ENCODE peak calls at places on chromosomes 4 and X, in seven cellular contexts. P is esophagus muscularis mucosa, G is sigmoid colon, F is stomach, M is upper lobe of left lung, A is SK-N-SH, C is K562. O is an unnamed sample.

GRCh38 chr4:140163029-140163810 is 9.2 kb upstream of the MAML3 start:
- DNase-seq in P (no peak), G (no peak), F (no peak), M (no peak), A (no peak), C (no peak), O (no peak)

GRCh38 chr4:153651041-153651960 is 32.8 kb upstream of the TLR2 start:
- DNase-seq in P (no peak), G (peak), F (no peak), M (no peak), A (no peak), C (no peak), O (peak)

GRCh38 chrX:77962068-77962902 is 7.2 kb downstream of the PGAM4 start:
- DNase-seq in P (no peak), G (no peak), F (no peak), M (no peak), A (no peak), C (no peak), O (no peak)

GRCh38 chr4:176981074-176981473 is 188.4 kb upstream of the VEGFC start:
- DNase-seq in P (no peak), G (no peak), F (no peak), M (no peak), A (no peak), C (no peak), O (no peak)

GRCh38 chrX:119410027-119410819 is 11.1 kb downstream of the SLC25A43 start:
- DNase-seq in P (no peak), G (peak), F (peak), M (no peak), A (no peak), C (peak), O (peak)

GRCh38 chr4:10085828-10086505 is 30.6 kb downstream of the WDR1 start:
- DNase-seq in P (no peak), G (peak), F (no peak), M (no peak), A (peak), C (no peak), O (peak)

GRCh38 chrX:153922932-153923857 is 2.9 kb downstream of the ARHGAP4 start:
- DNase-seq in P (no peak), G (peak), F (peak), M (no peak), A (peak), C (no peak), O (peak)

GRCh38 chrX:149114001-149114400 is 391.1 kb downstream of the IDS start:
- DNase-seq in P (no peak), G (no peak), F (no peak), M (peak), A (no peak), C (no peak), O (no peak)

GRCh38 chrX:106726485-106727437 is at the start of gene RNF128:
- DNase-seq in P (no peak), G (no peak), F (peak), M (peak), A (peak), C (no peak), O (peak)

GRCh38 chrX:16033336-16033735 is 90.0 kb upstream of the GRPR start:
- DNase-seq in P (no peak), G (no peak), F (no peak), M (no peak), A (no peak), C (no peak), O (no peak)

GRCh38 chrX:11414091-11414490 is 120.9 kb downstream of the AMELX start:
- DNase-seq in P (no peak), G (no peak), F (no peak), M (no peak), A (no peak), C (no peak), O (no peak)

GRCh38 chr4:61200195-61200990 is at the start of gene ADGRL3:
- DNase-seq in P (no peak), G (peak), F (no peak), M (peak), A (peak), C (no peak), O (no peak)

GRCh38 chr4:89838005-89838404 is 1.0 kb upstream of the SNCA start:
- DNase-seq in P (no peak), G (no peak), F (no peak), M (no peak), A (peak), C (peak), O (no peak)

GRCh38 chrX:154526901-154527675 is 11.1 kb upstream of the FAM3A start:
- DNase-seq in P (no peak), G (peak), F (peak), M (no peak), A (peak), C (peak), O (peak)

GRCh38 chr4:6470502-6471302 is 1.7 kb downstream of the PPP2R2C start:
- DNase-seq in P (no peak), G (peak), F (peak), M (peak), A (peak), C (peak), O (no peak)

GRCh38 chrX:46837543-46838481 is 969 bp downstream of the RP2 start:
- DNase-seq in P (no peak), G (no peak), F (no peak), M (no peak), A (peak), C (no peak), O (no peak)

GRCh38 chr4:103060453-103061148 is 16.0 kb downstream of the SLC9B2 start:
- DNase-seq in P (no peak), G (no peak), F (no peak), M (no peak), A (no peak), C (no peak), O (no peak)

GRCh38 chr4:15655223-15656037 is at the start of gene FBXL5:
- DNase-seq in P (peak), G (peak), F (peak), M (peak), A (peak), C (peak), O (peak)

GRCh38 chrX:11770320-11770719 is 12.3 kb downstream of the MSL3 start:
- DNase-seq in P (no peak), G (no peak), F (peak), M (no peak), A (peak), C (peak), O (peak)

GRCh38 chrX:43973249-43973672 is at the start of gene NDP:
- DNase-seq in P (no peak), G (no peak), F (no peak), M (peak), A (peak), C (no peak), O (no peak)

GRCh38 chr4:7381221-7381889 is 53.4 kb downstream of the PSAPL1 start:
- DNase-seq in P (no peak), G (peak), F (peak), M (no peak), A (no peak), C (no peak), O (no peak)

GRCh38 chr4:4575284-4576211 is 33.7 kb upstream of the STX18 start:
- DNase-seq in P (no peak), G (peak), F (peak), M (peak), A (peak), C (peak), O (peak)

GRCh38 chr4:120718979-120719566 is 203.5 kb downstream of the PRDM5 start:
- DNase-seq in P (no peak), G (no peak), F (no peak), M (no peak), A (peak), C (peak), O (peak)

GRCh38 chr4:86592553-86593249 is 1.4 kb upstream of the PTPN13 start:
- DNase-seq in P (no peak), G (no peak), F (no peak), M (no peak), A (no peak), C (no peak), O (no peak)

GRCh38 chrX:49230500-49231232 is 2.5 kb downstream of the CACNA1F start:
- DNase-seq in P (no peak), G (peak), F (peak), M (peak), A (no peak), C (peak), O (peak)

GRCh38 chr4:120658772-120659171 is 263.8 kb downstream of the PRDM5 start:
- DNase-seq in P (no peak), G (no peak), F (no peak), M (no peak), A (no peak), C (no peak), O (no peak)

GRCh38 chr4:781493-782216 is 44.3 kb downstream of the CPLX1 start:
- DNase-seq in P (peak), G (peak), F (peak), M (peak), A (peak), C (peak), O (peak)
- TF ChIP-seq EP300 in P (no peak), G (no peak), F (no peak), M (no peak), A (no peak), C (no peak), O (no peak)

GRCh38 chr4:906311-907102 is 25.6 kb downstream of the GAK start:
- DNase-seq in P (no peak), G (no peak), F (no peak), M (no peak), A (no peak), C (no peak), O (no peak)

GRCh38 chr4:909821-910220 is 22.3 kb downstream of the GAK start:
- DNase-seq in P (no peak), G (no peak), F (no peak), M (peak), A (no peak), C (no peak), O (no peak)

GRCh38 chr4:907103-907400 is 25.1 kb downstream of the GAK start:
- DNase-seq in P (no peak), G (no peak), F (no peak), M (no peak), A (no peak), C (no peak), O (no peak)

GRCh38 chr4:909131-909571 is 23.0 kb downstream of the GAK start:
- DNase-seq in P (no peak), G (no peak), F (no peak), M (peak), A (no peak), C (no peak), O (no peak)

DNA sequence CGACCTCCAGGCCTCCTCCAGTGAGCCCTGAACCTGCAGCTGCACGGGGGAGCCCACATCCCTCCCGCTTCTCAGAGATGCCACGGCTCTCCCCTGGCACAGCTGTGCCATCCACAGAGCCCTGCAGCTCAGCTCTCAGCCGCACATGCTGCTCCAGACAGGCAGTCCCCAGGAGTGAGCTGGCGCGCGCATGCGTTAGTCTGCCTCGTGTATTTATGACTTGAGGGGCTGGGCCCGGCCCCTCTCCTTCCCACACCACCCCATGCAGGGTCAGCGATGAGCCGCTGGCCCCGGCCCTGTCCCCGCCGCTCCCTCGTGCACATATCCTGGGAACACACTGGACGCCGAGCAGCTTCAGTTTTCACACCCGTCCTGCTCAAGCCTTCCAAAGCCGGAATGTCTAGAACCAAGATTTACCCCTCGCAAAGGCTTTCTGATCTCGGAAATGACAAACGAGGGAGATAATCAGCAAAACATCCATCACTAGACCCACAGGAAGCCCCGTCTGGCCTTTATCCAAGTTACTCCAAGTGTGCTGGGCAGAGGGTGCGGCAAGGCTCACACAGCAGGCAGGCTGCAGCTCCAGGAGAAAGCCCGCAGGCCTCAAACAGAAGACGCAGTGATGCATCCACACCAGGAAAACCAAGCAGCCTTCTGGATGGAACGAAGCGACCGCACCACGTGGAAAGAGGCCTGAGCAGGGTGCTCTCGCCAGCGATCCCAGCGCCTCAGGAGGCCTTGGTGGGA is 24.3 kb downstream of the GAK start:
- DNase-seq in P (no peak), G (no peak), F (no peak), M (peak), A (no peak), C (no peak), O (no peak)
- TF ChIP-seq POLR2AphosphoS5 in P (no peak), G (no peak), F (no peak), M (peak), A (no peak), C (no peak), O (no peak)

GRCh38 chr4:101780284-101780683 is 10.2 kb upstream of the BANK1 start:
- DNase-seq in P (no peak), G (no peak), F (no peak), M (no peak), A (no peak), C (no peak), O (no peak)

GRCh38 chr4:101777431-101777830 is 13.1 kb upstream of the BANK1 start:
- DNase-seq in P (no peak), G (no peak), F (no peak), M (no peak), A (no peak), C (no peak), O (no peak)

GRCh38 chr4:101774807-101775206 is 15.7 kb upstream of the BANK1 start:
- DNase-seq in P (no peak), G (no peak), F (no peak), M (no peak), A (no peak), C (no peak), O (no peak)
- H3K27ac ChIP-seq in P (no peak), G (no peak), F (no peak), M (no peak), A (no peak), C (no peak), O (no peak)

GRCh38 chrX:1592863-1593201 is 1.4 kb downstream of the AKAP17A start:
- DNase-seq in P (no peak), G (no peak), F (peak), M (no peak), A (peak), C (peak), O (no peak)

GRCh38 chrX:1592128-1592862 is 891 bp downstream of the AKAP17A start:
- DNase-seq in P (no peak), G (no peak), F (peak), M (no peak), A (peak), C (peak), O (peak)

GRCh38 chrX:1589356-1590130 is 1.9 kb upstream of the AKAP17A start:
- DNase-seq in P (peak), G (no peak), F (no peak), M (no peak), A (no peak), C (no peak), O (no peak)

GRCh38 chrX:1591863-1592127 is 391 bp downstream of the AKAP17A start:
- DNase-seq in P (no peak), G (no peak), F (no peak), M (no peak), A (no peak), C (no peak), O (no peak)

DNA sequence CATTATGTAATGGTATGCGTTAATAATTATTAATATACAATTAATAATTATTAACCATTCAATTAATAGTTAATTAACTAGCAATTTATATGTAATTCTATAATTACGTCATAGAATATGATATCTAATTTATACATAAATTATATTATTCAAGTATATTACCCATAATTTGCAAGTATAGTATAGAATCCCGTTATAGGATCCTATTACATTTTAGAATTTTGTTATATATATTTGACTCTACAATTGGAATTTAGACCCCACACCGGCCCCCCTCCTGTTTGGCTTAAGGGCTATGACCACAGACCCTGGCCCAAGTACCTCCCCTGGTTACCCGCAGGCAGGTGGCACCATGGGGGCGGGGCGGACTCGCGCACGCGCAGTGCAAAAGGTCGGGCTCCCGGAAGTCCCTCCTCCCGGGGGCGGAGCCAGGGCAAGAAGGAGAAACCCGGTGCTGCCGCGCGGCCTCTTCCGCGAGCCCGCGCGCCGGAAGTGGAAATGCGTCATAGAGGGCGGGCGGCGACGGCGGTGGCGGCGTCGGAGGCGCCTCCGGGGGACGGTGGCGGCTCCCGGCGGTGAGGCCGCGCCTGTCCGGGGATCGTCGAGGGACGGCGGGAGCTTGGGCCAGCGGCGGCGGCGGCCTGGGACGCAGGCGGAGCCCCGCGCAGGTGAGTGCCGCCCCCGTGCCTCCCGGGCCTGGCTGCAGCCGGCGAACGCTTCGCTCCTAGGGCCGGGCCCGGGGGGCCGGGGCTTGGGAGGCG is at the start of gene AKAP17A:
- DNase-seq in P (peak), G (peak), F (peak), M (peak), A (peak), C (peak), O (peak)
- TF ChIP-seq EP300 in P (no peak), G (no peak), F (no peak), M (no peak), A (no peak), C (no peak), O (no peak)

DNA sequence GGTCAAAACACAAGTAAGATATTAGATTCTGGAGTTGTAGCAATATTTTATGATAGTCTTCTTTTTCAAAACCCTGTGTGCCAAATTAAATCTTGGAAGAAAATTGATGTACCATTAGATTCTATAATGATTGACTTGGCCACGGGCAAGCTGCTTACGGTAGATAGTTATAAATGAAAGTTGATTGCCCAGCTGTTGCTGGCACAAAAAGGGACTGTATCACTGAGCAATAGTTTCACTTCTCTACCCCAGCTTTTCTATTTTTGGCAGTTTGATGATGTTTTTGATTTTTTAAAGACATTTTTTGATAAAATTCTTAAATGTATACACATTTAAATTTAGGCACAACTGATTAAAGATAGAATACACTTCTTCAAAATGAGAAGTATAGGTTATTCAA is 333.3 kb downstream of the TRAM1L1 start:
- DNase-seq in P (no peak), G (no peak), F (no peak), M (no peak), A (no peak), C (no peak), O (no peak)
- TF ChIP-seq POLR2AphosphoS5 in P (no peak), G (no peak), F (no peak), M (no peak), A (no peak), C (no peak), O (no peak)

GRCh38 chr4:184432127-184432922 is 42.0 kb downstream of the IRF2 start:
- DNase-seq in P (no peak), G (no peak), F (no peak), M (no peak), A (no peak), C (no peak), O (no peak)

GRCh38 chr4:184430163-184430562 is 44.2 kb downstream of the IRF2 start:
- DNase-seq in P (no peak), G (no peak), F (no peak), M (no peak), A (no peak), C (no peak), O (no peak)

GRCh38 chr4:184434021-184434420 is 40.3 kb downstream of the IRF2 start:
- DNase-seq in P (no peak), G (no peak), F (no peak), M (no peak), A (no peak), C (no peak), O (no peak)

GRCh38 chr4:184434496-184435066 is 39.8 kb downstream of the IRF2 start:
- DNase-seq in P (no peak), G (no peak), F (no peak), M (no peak), A (no peak), C (no peak), O (no peak)

DNA sequence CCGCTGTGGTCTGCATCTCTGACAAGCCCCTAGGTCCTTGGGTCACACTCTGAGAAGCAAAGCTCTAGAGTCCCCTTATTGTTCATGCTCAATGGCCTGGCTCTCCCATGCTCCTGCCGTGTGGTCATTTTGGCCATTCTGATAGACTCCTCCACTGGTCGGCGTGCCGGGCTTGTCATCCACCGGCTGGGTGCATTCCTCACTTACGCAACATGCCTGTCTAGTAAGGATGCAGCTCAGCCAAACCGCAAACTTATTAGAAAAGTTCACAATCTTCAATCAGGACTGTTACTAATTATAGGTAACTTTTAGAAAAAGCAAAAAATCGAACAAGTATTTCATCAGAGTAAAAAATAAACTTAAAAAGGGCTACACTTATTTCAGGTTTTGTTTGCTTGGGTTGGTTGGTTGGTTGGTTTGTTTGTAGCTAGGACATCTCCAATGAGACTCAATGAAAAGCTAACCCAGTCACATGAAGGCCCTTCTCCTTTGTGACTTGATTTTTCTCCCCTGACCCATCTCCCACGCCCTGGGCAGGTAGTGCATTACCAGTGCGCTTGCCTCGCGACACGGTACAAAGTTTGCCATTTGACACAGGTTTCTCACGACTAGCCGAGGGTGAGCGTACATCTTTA is 41.0 kb downstream of the IRF2 start:
- DNase-seq in P (no peak), G (no peak), F (no peak), M (no peak), A (no peak), C (no peak), O (no peak)
- H3K27ac ChIP-seq in P (no peak), G (no peak), F (no peak), M (peak), A (no peak), C (no peak), O (no peak)

GRCh38 chr4:185592438-185592837 is 57.1 kb upstream of the PDLIM3 start:
- DNase-seq in P (no peak), G (no peak), F (no peak), M (no peak), A (no peak), C (no peak), O (no peak)
- TF ChIP-seq EP300 in P (no peak), G (no peak), F (no peak), M (no peak), A (no peak), C (no peak), O (no peak)